ENCODE peak calls at places on chromosome 22, in eight cellular contexts. G is SHP77 treated with DMSO at 0.1 percent for 48 hours; R is stimulated activated CD4-positive, alpha-beta T cell treated with anti-CD3 and anti-CD28 coated beads, Interleukin-1b, Interleukin-23, amount 100 ng/mL, for 4 hours; T is effector memory CD8-positive, alpha-beta T cell; O is HFFc6; Q is activated T-cell treated with anti-CD3 and anti-CD28 coated beads for 48 hours; A is RCC 7860; K is T follicular helper cell. P is an unnamed sample.

GRCh38 chr22:37304595-37305343 is 22.5 kb downstream of the CYTH4 start:
- DNase-seq in G (no peak), R (no peak), T (no peak), O (peak; percentile 37), Q (no peak), A (peak; percentile 51), K (no peak), P (no peak)

GRCh38 chr22:39526736-39527171 is 5.8 kb downstream of the RPS19BP1 start:
- DNase-seq in G (no peak), R (no peak), T (peak; percentile 12), O (no peak), Q (no peak), A (no peak), K (no peak), P (no peak)

GRCh38 chr22:25054943-25055511 is 102.5 kb downstream of the KIAA1671 start:
- DNase-seq in G (no peak), R (no peak), T (peak; percentile 24), O (no peak), Q (peak; percentile 71), A (no peak), K (no peak), P (no peak)

GRCh38 chr22:50148991-50149721 is 21.4 kb upstream of the PANX2 start:
- DNase-seq in G (peak; percentile 82), R (peak; percentile 64), T (peak; percentile 58), O (peak; percentile 19), Q (peak; percentile 71), A (peak; percentile 84), K (peak; percentile 65), P (peak; percentile 50)

GRCh38 chr22:29738118-29738815 is 18.5 kb downstream of the CABP7 start:
- DNase-seq in G (no peak), R (no peak), T (no peak), O (no peak), Q (no peak), A (no peak), K (no peak), P (no peak)

GRCh38 chr22:26708256-26709009 is 51.0 kb downstream of the MIAT start:
- DNase-seq in G (no peak), R (no peak), T (no peak), O (peak; percentile 19), Q (no peak), A (no peak), K (no peak), P (no peak)

GRCh38 chr22:25380141-25380747 is 160.8 kb downstream of the CRYBB2 start:
- DNase-seq in G (no peak), R (no peak), T (no peak), O (no peak), Q (no peak), A (no peak), K (no peak), P (no peak)

GRCh38 chr22:26887456-26887855 is 230.1 kb downstream of the MIAT start:
- DNase-seq in G (no peak), R (no peak), T (no peak), O (peak; percentile 74), Q (no peak), A (peak; percentile 88), K (no peak), P (no peak)

GRCh38 chr22:45210577-45211431 is 29.9 kb downstream of the KIAA0930 start:
- DNase-seq in G (no peak), R (no peak), T (no peak), O (peak; percentile 77), Q (no peak), A (no peak), K (no peak), P (no peak)

P was measured in stimulated activated CD8-positive, alpha-beta memory T cell treated with anti-CD3 and anti-CD28 coated beads, Interleukin-12 subunit alpha, Interleukin-12 subunit beta, amount 100 ng/mL, for 1 hour.